ENCODE peak calls at places on chromosomes 7 and 10, in four cellular contexts. One of them, this sample, is unnamed.

GRCh38 chr10:14736600-14737081 is 38.1 kb downstream of the FAM107B start:
- DNase-seq in pancreas: no peak
- DNase-seq in breast epithelium: no peak
- DNase-seq in RWPE2: no peak
- DNase-seq in this sample: no peak

GRCh38 chr7:18445916-18446520 is 49.5 kb upstream of the HDAC9 start:
- DNase-seq in pancreas: no peak
- DNase-seq in breast epithelium: no peak
- DNase-seq in RWPE2: no peak
- DNase-seq in this sample: no peak

GRCh38 chr7:130359276-130359857 is 14.8 kb downstream of the CPA5 start:
- DNase-seq in pancreas: no peak
- DNase-seq in breast epithelium: peak; percentile 19
- DNase-seq in RWPE2: peak; percentile 57
- DNase-seq in this sample: no peak

GRCh38 chr7:24472093-24472492 is 101.2 kb upstream of the PALS2 start:
- DNase-seq in pancreas: no peak
- DNase-seq in breast epithelium: no peak
- DNase-seq in RWPE2: no peak
- DNase-seq in this sample: no peak

GRCh38 chr7:134210976-134211663 is 84.0 kb downstream of the LRGUK start:
- DNase-seq in pancreas: no peak
- DNase-seq in breast epithelium: no peak
- DNase-seq in RWPE2: no peak
- DNase-seq in this sample: no peak

GRCh38 chr10:128078136-128078969 is 47.9 kb downstream of the MKI67 start:
- DNase-seq in pancreas: peak; percentile 8
- DNase-seq in breast epithelium: no peak
- DNase-seq in RWPE2: peak; percentile 47
- DNase-seq in this sample: no peak

GRCh38 chr10:114322344-114322743 is 82.0 kb downstream of the AFAP1L2 start:
- DNase-seq in pancreas: no peak
- DNase-seq in breast epithelium: no peak
- DNase-seq in RWPE2: no peak
- DNase-seq in this sample: no peak

GRCh38 chr7:91034459-91035368 is 229.5 kb upstream of the FZD1 start:
- DNase-seq in pancreas: peak; percentile 70
- DNase-seq in breast epithelium: no peak
- DNase-seq in RWPE2: no peak
- DNase-seq in this sample: no peak

GRCh38 chr7:49389866-49390265 is 383.6 kb upstream of the VWC2 start:
- DNase-seq in pancreas: no peak
- DNase-seq in breast epithelium: no peak
- DNase-seq in RWPE2: no peak
- DNase-seq in this sample: no peak

GRCh38 chr10:46545861-46546590 is 10.4 kb downstream of the GPRIN2 start:
- DNase-seq in pancreas: peak; percentile 14
- DNase-seq in breast epithelium: no peak
- DNase-seq in RWPE2: peak; percentile 76
- DNase-seq in this sample: no peak

GRCh38 chr7:127514499-127514898 is 70.9 kb downstream of the GCC1 start:
- DNase-seq in pancreas: no peak
- DNase-seq in breast epithelium: no peak
- DNase-seq in RWPE2: no peak
- DNase-seq in this sample: no peak

GRCh38 chr10:70648427-70648826 is 23.9 kb upstream of the ADAMTS14 start:
- DNase-seq in pancreas: no peak
- DNase-seq in breast epithelium: no peak
- DNase-seq in RWPE2: no peak
- DNase-seq in this sample: no peak

GRCh38 chr7:127997226-127997922 is 33.9 kb downstream of the LRRC4 start:
- DNase-seq in pancreas: no peak
- DNase-seq in breast epithelium: no peak
- DNase-seq in RWPE2: no peak
- DNase-seq in this sample: no peak

GRCh38 chr7:155959894-155960293 is 147.6 kb upstream of the SHH start:
- DNase-seq in pancreas: no peak
- DNase-seq in breast epithelium: no peak
- DNase-seq in RWPE2: no peak
- DNase-seq in this sample: no peak

GRCh38 chr10:111379521-111379920 is 302.7 kb downstream of the ADRA2A start:
- DNase-seq in pancreas: no peak
- DNase-seq in breast epithelium: no peak
- DNase-seq in RWPE2: no peak
- DNase-seq in this sample: no peak

GRCh38 chr10:70508912-70509366 is 30.4 kb downstream of the PALD1 start:
- DNase-seq in pancreas: no peak
- DNase-seq in breast epithelium: no peak
- DNase-seq in RWPE2: no peak
- DNase-seq in this sample: no peak

GRCh38 chr7:46747869-46748576 is 827.0 kb upstream of the IGFBP3 start:
- DNase-seq in pancreas: no peak
- DNase-seq in breast epithelium: no peak
- DNase-seq in RWPE2: no peak
- DNase-seq in this sample: no peak

GRCh38 chr7:148380581-148381419 is 209.8 kb upstream of the C7orf33 start:
- DNase-seq in pancreas: no peak
- DNase-seq in breast epithelium: no peak
- DNase-seq in RWPE2: no peak
- DNase-seq in this sample: no peak

GRCh38 chr7:2893411-2893861 is 49.3 kb upstream of the GNA12 start:
- DNase-seq in pancreas: no peak
- DNase-seq in breast epithelium: no peak
- DNase-seq in RWPE2: no peak
- DNase-seq in this sample: no peak

GRCh38 chr7:4725014-4725951 is 43.2 kb downstream of the FOXK1 start:
- DNase-seq in pancreas: peak; percentile 74
- DNase-seq in breast epithelium: peak; percentile 79
- DNase-seq in RWPE2: no peak
- DNase-seq in this sample: no peak

GRCh38 chr7:84055904-84056615 is 138.5 kb downstream of the SEMA3A start:
- DNase-seq in pancreas: no peak
- DNase-seq in breast epithelium: no peak
- DNase-seq in RWPE2: no peak
- DNase-seq in this sample: no peak

GRCh38 chr10:14617850-14618249 is 156.8 kb downstream of the FAM107B start:
- DNase-seq in pancreas: no peak
- DNase-seq in breast epithelium: no peak
- DNase-seq in RWPE2: no peak
- DNase-seq in this sample: no peak

GRCh38 chr7:132980406-132980805 is 101.5 kb downstream of the CHCHD3 start:
- DNase-seq in pancreas: no peak
- DNase-seq in breast epithelium: no peak
- DNase-seq in RWPE2: no peak
- DNase-seq in this sample: no peak

GRCh38 chr10:5504146-5505072 is 5.0 kb upstream of the CALML5 start:
- DNase-seq in pancreas: no peak
- DNase-seq in breast epithelium: peak; percentile 41
- DNase-seq in RWPE2: peak; percentile 26
- DNase-seq in this sample: no peak

GRCh38 chr7:31710171-31710570 is 23.2 kb downstream of the PPP1R17 start:
- DNase-seq in pancreas: no peak
- DNase-seq in breast epithelium: no peak
- DNase-seq in RWPE2: no peak
- DNase-seq in this sample: no peak

GRCh38 chr10:11793762-11794479 is 29.2 kb upstream of the PROSER2 start:
- DNase-seq in pancreas: no peak
- DNase-seq in breast epithelium: no peak
- DNase-seq in RWPE2: peak; percentile 91
- DNase-seq in this sample: no peak

GRCh38 chr10:55766212-55766611 is 594.8 kb downstream of the ZWINT start:
- DNase-seq in pancreas: no peak
- DNase-seq in breast epithelium: no peak
- DNase-seq in RWPE2: no peak
- DNase-seq in this sample: no peak

GRCh38 chr10:588246-589165 is 101.0 kb downstream of the DIP2C start:
- DNase-seq in pancreas: no peak
- DNase-seq in breast epithelium: no peak
- DNase-seq in RWPE2: no peak
- DNase-seq in this sample: no peak

GRCh38 chr10:66929375-66929774 is 3.5 kb downstream of the LRRTM3 start:
- DNase-seq in pancreas: no peak
- DNase-seq in breast epithelium: no peak
- DNase-seq in RWPE2: no peak
- DNase-seq in this sample: no peak
- H3K4me1 ChIP-seq in pancreas: no peaks in the 10 kb centered on the region
- H3K4me1 ChIP-seq in breast epithelium: no peaks in the 10 kb centered on the region
- H3K4me1 ChIP-seq in RWPE2: no peaks in the 10 kb centered on the region
- H3K4me1 ChIP-seq in this sample: no peaks in the 10 kb centered on the region

GRCh38 chr10:43574035-43574892 is at the start of gene ZNF239:
- DNase-seq in pancreas: peak; percentile 83
- DNase-seq in breast epithelium: peak; percentile 79
- DNase-seq in RWPE2: peak; percentile 80
- DNase-seq in this sample: peak; percentile 77
- H3K27ac ChIP-seq in pancreas: no peak within 1 kb of the TSS
- H3K27ac ChIP-seq in breast epithelium: peak within 1 kb of the TSS; percentile 48
- H3K27ac ChIP-seq in RWPE2: peak within 1 kb of the TSS; percentile 17
- H3K27ac ChIP-seq in this sample: peak within 1 kb of the TSS; percentile 48

GRCh38 chr10:98365698-98366530 is 49.1 kb downstream of the PYROXD2 start:
- DNase-seq in pancreas: no peak
- DNase-seq in breast epithelium: peak; percentile 57
- DNase-seq in RWPE2: no peak
- DNase-seq in this sample: no peak
- H3K9me3 ChIP-seq in pancreas: no peaks in the 10 kb centered on the region
- H3K9me3 ChIP-seq in breast epithelium: no peaks in the 10 kb centered on the region
- H3K9me3 ChIP-seq in RWPE2: no peaks in the 10 kb centered on the region
- H3K9me3 ChIP-seq in this sample: no peaks in the 10 kb centered on the region

DNA sequence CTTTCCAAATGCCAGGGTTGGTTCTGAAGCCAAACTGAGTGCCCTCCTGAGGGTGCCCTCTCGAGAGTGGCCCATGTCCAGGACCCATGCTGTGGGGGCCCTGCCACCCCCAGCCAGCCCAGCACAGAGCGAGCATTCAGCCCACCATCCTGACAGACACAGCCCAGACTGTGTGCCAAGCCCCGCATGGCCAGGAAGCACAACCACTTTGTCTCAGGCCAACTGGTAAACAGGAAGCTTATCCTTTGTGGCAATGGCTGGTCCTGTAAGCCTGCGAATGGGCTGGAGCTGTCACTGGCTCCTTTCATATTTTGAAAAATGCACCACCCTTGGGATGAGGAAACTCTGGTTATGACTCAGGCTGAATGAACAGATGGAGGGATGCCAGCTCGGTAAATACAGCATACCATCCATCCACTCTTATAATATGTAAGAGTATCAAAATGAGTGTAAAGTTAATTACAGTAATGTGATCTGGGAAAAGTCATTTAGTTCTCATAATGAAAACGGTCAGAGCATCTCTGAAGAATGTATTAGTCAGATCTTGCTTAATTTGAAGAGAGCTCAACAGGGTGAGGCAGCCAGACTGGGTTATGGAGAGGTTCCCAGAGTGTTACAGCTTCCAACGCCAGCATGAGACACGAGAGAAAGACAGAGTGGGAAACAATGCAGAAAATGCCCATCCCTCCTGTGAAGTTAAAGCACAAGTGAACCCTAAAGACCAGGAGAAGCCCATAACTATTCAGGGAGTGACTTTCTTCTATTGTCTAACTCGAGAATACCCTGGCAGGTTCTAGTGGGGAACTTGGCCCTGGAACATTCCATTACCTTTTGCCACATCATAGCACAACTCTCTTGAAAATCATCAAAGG is 65.1 kb downstream of the STK17A start:
- DNase-seq in pancreas: peak; percentile 46
- DNase-seq in breast epithelium: no peak
- DNase-seq in RWPE2: peak; percentile 80
- DNase-seq in this sample: no peak
- H3K4me1 ChIP-seq in pancreas: no peaks in the 10 kb centered on the region
- H3K4me1 ChIP-seq in breast epithelium: peaks cover 3% of the 10 kb centered on the region
- H3K4me1 ChIP-seq in RWPE2: peaks cover 55% of the 10 kb centered on the region
- H3K4me1 ChIP-seq in this sample: peaks cover 78% of the 10 kb centered on the region

GRCh38 chr7:318476-319266 is 28.7 kb downstream of the FOXL3 start:
- DNase-seq in pancreas: peak; percentile 48
- DNase-seq in breast epithelium: no peak
- DNase-seq in RWPE2: peak; percentile 41
- DNase-seq in this sample: no peak
- H3K27ac ChIP-seq in pancreas: peak overlapping the region; percentile 35
- H3K27ac ChIP-seq in breast epithelium: no peak overlapping the region
- H3K27ac ChIP-seq in RWPE2: no peak overlapping the region
- H3K27ac ChIP-seq in this sample: no peak overlapping the region

DNA sequence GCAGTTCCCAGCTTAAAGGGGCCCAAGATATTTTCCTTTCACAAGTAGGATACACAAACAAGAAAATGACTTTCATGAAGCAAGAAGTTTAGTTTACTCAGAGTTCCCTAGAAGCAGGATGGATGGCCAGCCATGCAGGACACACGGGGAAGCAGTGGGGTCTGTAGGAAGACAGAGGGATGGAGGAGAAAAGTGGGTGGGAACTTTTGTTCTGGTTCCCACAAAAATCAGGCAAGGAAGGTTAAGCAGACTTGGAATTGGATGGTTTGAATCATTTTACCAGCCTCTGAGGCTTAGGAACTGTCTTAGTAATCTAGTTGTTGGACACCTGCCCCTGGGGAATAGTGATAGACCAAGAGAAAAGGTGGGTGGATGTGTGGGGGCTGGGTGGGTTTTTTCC is 263.3 kb upstream of the VSTM2A start:
- DNase-seq in pancreas: no peak
- DNase-seq in breast epithelium: no peak
- DNase-seq in RWPE2: no peak
- DNase-seq in this sample: no peak
- H3K9me3 ChIP-seq in pancreas: no peaks in the 10 kb centered on the region
- H3K9me3 ChIP-seq in breast epithelium: peaks cover 17% of the 10 kb centered on the region
- H3K9me3 ChIP-seq in RWPE2: no peaks in the 10 kb centered on the region
- H3K9me3 ChIP-seq in this sample: no peaks in the 10 kb centered on the region

DNA sequence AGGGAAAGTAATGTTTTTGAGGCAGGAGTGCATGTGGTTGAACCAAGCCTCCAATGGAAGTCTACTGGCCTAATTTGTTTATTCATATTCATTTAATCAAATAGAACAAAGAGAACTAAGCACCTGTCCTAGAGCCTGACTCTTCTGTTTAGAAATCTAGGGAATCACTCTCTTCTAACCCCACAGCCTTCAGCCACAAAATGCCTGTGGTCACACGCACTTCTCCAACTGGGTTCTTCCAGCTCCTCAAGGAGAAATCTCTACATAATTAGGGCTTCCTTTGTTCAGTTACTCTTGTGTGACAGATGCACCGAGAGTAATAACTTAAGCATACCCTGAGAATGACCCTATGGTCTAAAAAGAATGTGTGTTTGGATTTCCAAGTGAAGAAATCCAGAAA is 133.7 kb upstream of the NAMPT start:
- DNase-seq in pancreas: no peak
- DNase-seq in breast epithelium: no peak
- DNase-seq in RWPE2: no peak
- DNase-seq in this sample: no peak
- H3K4me1 ChIP-seq in pancreas: peaks cover 8% of the 10 kb centered on the region
- H3K4me1 ChIP-seq in breast epithelium: peaks cover 11% of the 10 kb centered on the region
- H3K4me1 ChIP-seq in RWPE2: peaks cover 26% of the 10 kb centered on the region
- H3K4me1 ChIP-seq in this sample: no peaks in the 10 kb centered on the region